ENCODE peak calls at places on chromosomes 13 and 19, in nine cellular contexts. One of them, this sample, is unnamed.

GRCh38 chr19:39677931-39678889 is 22.5 kb downstream of the LGALS16 start:
- DNase-seq in astrocyte of the cerebellum: no peak
- DNase-seq in glutamatergic neuron: no peak
- DNase-seq in K562: no peak
- DNase-seq in body of pancreas: peak; percentile 69
- DNase-seq in H1: no peak
- DNase-seq in ascending aorta: no peak
- DNase-seq in PC-3: peak; percentile 74
- DNase-seq in SK-N-SH: no peak
- DNase-seq in this sample: no peak

GRCh38 chr13:43285891-43286602 is 262.7 kb downstream of the DNAJC15 start:
- DNase-seq in body of pancreas: no peak
- DNase-seq in astrocyte of the cerebellum: peak; percentile 88
- DNase-seq in ascending aorta: no peak
- DNase-seq in K562: no peak
- DNase-seq in PC-3: peak; percentile 33
- DNase-seq in H1: no peak
- DNase-seq in glutamatergic neuron: no peak
- DNase-seq in SK-N-SH: no peak
- DNase-seq in this sample: no peak

GRCh38 chr19:56712609-56713008 is 41.1 kb upstream of the ZNF835 start:
- DNase-seq in K562: no peak
- DNase-seq in H1: no peak
- DNase-seq in PC-3: no peak
- DNase-seq in body of pancreas: no peak
- DNase-seq in SK-N-SH: peak; percentile 52
- DNase-seq in glutamatergic neuron: no peak
- DNase-seq in ascending aorta: no peak
- DNase-seq in astrocyte of the cerebellum: no peak
- DNase-seq in this sample: no peak

GRCh38 chr19:28475525-28475924 is 737.4 kb downstream of the UQCRFS1 start:
- DNase-seq in SK-N-SH: no peak
- DNase-seq in body of pancreas: no peak
- DNase-seq in glutamatergic neuron: no peak
- DNase-seq in H1: no peak
- DNase-seq in astrocyte of the cerebellum: no peak
- DNase-seq in ascending aorta: no peak
- DNase-seq in PC-3: no peak
- DNase-seq in K562: no peak
- DNase-seq in this sample: no peak

GRCh38 chr19:42176990-42177685 is 40.3 kb downstream of the DEDD2 start:
- DNase-seq in ascending aorta: peak; percentile 74
- DNase-seq in K562: peak; percentile 69
- DNase-seq in glutamatergic neuron: peak; percentile 95
- DNase-seq in astrocyte of the cerebellum: peak; percentile 15
- DNase-seq in body of pancreas: peak; percentile 63
- DNase-seq in H1: peak; percentile 87
- DNase-seq in PC-3: peak; percentile 69
- DNase-seq in SK-N-SH: peak; percentile 91
- DNase-seq in this sample: peak; percentile 92

GRCh38 chr19:52945652-52946321 is 16.9 kb downstream of the ZNF816 start:
- DNase-seq in PC-3: no peak
- DNase-seq in SK-N-SH: no peak
- DNase-seq in H1: peak; percentile 66
- DNase-seq in astrocyte of the cerebellum: no peak
- DNase-seq in glutamatergic neuron: no peak
- DNase-seq in K562: no peak
- DNase-seq in body of pancreas: no peak
- DNase-seq in ascending aorta: no peak
- DNase-seq in this sample: no peak

GRCh38 chr13:50389726-50390125 is 374.5 kb downstream of the KCNRG start:
- DNase-seq in ascending aorta: no peak
- DNase-seq in PC-3: no peak
- DNase-seq in astrocyte of the cerebellum: no peak
- DNase-seq in body of pancreas: no peak
- DNase-seq in K562: no peak
- DNase-seq in SK-N-SH: no peak
- DNase-seq in glutamatergic neuron: no peak
- DNase-seq in H1: no peak
- DNase-seq in this sample: peak; percentile 56

GRCh38 chr13:51096131-51096530 is 14.9 kb downstream of the C13orf42 start:
- DNase-seq in K562: no peak
- DNase-seq in SK-N-SH: no peak
- DNase-seq in PC-3: no peak
- DNase-seq in body of pancreas: no peak
- DNase-seq in ascending aorta: no peak
- DNase-seq in H1: peak; percentile 22
- DNase-seq in astrocyte of the cerebellum: no peak
- DNase-seq in glutamatergic neuron: peak; percentile 41
- DNase-seq in this sample: no peak

GRCh38 chr13:43229506-43229905 is 206.1 kb downstream of the DNAJC15 start:
- DNase-seq in ascending aorta: no peak
- DNase-seq in astrocyte of the cerebellum: no peak
- DNase-seq in SK-N-SH: no peak
- DNase-seq in PC-3: peak; percentile 47
- DNase-seq in glutamatergic neuron: no peak
- DNase-seq in body of pancreas: no peak
- DNase-seq in K562: no peak
- DNase-seq in H1: no peak
- DNase-seq in this sample: no peak

GRCh38 chr13:105634059-105634458 is 901.4 kb downstream of the EFNB2 start:
- DNase-seq in K562: no peak
- DNase-seq in ascending aorta: no peak
- DNase-seq in glutamatergic neuron: no peak
- DNase-seq in body of pancreas: no peak
- DNase-seq in astrocyte of the cerebellum: no peak
- DNase-seq in SK-N-SH: no peak
- DNase-seq in H1: no peak
- DNase-seq in PC-3: peak; percentile 16
- DNase-seq in this sample: no peak

GRCh38 chr13:70424428-70424827 is 316.2 kb upstream of the KLHL1 start:
- DNase-seq in SK-N-SH: no peak
- DNase-seq in astrocyte of the cerebellum: no peak
- DNase-seq in PC-3: no peak
- DNase-seq in ascending aorta: no peak
- DNase-seq in H1: peak; percentile 55
- DNase-seq in K562: no peak
- DNase-seq in body of pancreas: peak; percentile 27
- DNase-seq in glutamatergic neuron: no peak
- DNase-seq in this sample: no peak

GRCh38 chr19:46574533-46574932 is 26.6 kb upstream of the CALM3 start:
- DNase-seq in astrocyte of the cerebellum: no peak
- DNase-seq in SK-N-SH: peak; percentile 21
- DNase-seq in glutamatergic neuron: no peak
- DNase-seq in body of pancreas: no peak
- DNase-seq in ascending aorta: no peak
- DNase-seq in K562: no peak
- DNase-seq in H1: no peak
- DNase-seq in PC-3: no peak
- DNase-seq in this sample: peak; percentile 71

GRCh38 chr19:4057913-4058695 is 8.6 kb downstream of the ZBTB7A start:
- DNase-seq in ascending aorta: peak; percentile 95
- DNase-seq in PC-3: peak; percentile 77
- DNase-seq in astrocyte of the cerebellum: no peak
- DNase-seq in body of pancreas: peak; percentile 67
- DNase-seq in glutamatergic neuron: peak; percentile 54
- DNase-seq in H1: no peak
- DNase-seq in SK-N-SH: no peak
- DNase-seq in K562: peak; percentile 82
- DNase-seq in this sample: peak; percentile 78

GRCh38 chr13:89490661-89491060 is 1819.5 kb downstream of the SLITRK5 start:
- DNase-seq in body of pancreas: no peak
- DNase-seq in SK-N-SH: no peak
- DNase-seq in K562: no peak
- DNase-seq in PC-3: no peak
- DNase-seq in astrocyte of the cerebellum: peak; percentile 46
- DNase-seq in glutamatergic neuron: no peak
- DNase-seq in H1: no peak
- DNase-seq in ascending aorta: no peak
- DNase-seq in this sample: no peak

GRCh38 chr19:55014714-55015113 is 23.4 kb downstream of the GP6 start:
- DNase-seq in K562: peak; percentile 12
- DNase-seq in astrocyte of the cerebellum: no peak
- DNase-seq in glutamatergic neuron: no peak
- DNase-seq in H1: no peak
- DNase-seq in SK-N-SH: peak; percentile 50
- DNase-seq in PC-3: peak; percentile 25
- DNase-seq in body of pancreas: no peak
- DNase-seq in ascending aorta: no peak
- DNase-seq in this sample: no peak

GRCh38 chr19:33430674-33431277 is 57.3 kb downstream of the CEBPG start:
- DNase-seq in H1: peak; percentile 88
- DNase-seq in PC-3: peak; percentile 71
- DNase-seq in glutamatergic neuron: peak; percentile 92
- DNase-seq in body of pancreas: peak; percentile 74
- DNase-seq in SK-N-SH: peak; percentile 83
- DNase-seq in K562: peak; percentile 62
- DNase-seq in astrocyte of the cerebellum: peak; percentile 52
- DNase-seq in ascending aorta: no peak
- DNase-seq in this sample: peak; percentile 88

GRCh38 chr19:14081797-14082674 is 3.5 kb downstream of the C19orf67 start:
- DNase-seq in body of pancreas: peak; percentile 62
- DNase-seq in astrocyte of the cerebellum: no peak
- DNase-seq in SK-N-SH: no peak
- DNase-seq in H1: no peak
- DNase-seq in ascending aorta: peak; percentile 77
- DNase-seq in glutamatergic neuron: peak; percentile 51
- DNase-seq in PC-3: peak; percentile 17
- DNase-seq in K562: no peak
- DNase-seq in this sample: peak; percentile 61

GRCh38 chr19:14082675-14082960 is 3.0 kb downstream of the C19orf67 start:
- DNase-seq in K562: no peak
- DNase-seq in PC-3: no peak
- DNase-seq in ascending aorta: no peak
- DNase-seq in astrocyte of the cerebellum: no peak
- DNase-seq in glutamatergic neuron: no peak
- DNase-seq in body of pancreas: no peak
- DNase-seq in H1: no peak
- DNase-seq in SK-N-SH: no peak
- DNase-seq in this sample: no peak

GRCh38 chr19:14078406-14078805 is 5.8 kb downstream of the MISP3 start:
- DNase-seq in body of pancreas: no peak
- DNase-seq in K562: no peak
- DNase-seq in glutamatergic neuron: no peak
- DNase-seq in H1: no peak
- DNase-seq in astrocyte of the cerebellum: no peak
- DNase-seq in SK-N-SH: no peak
- DNase-seq in PC-3: no peak
- DNase-seq in ascending aorta: no peak
- DNase-seq in this sample: no peak

GRCh38 chr19:14085309-14085995 is at the start of gene C19orf67:
- DNase-seq in body of pancreas: no peak
- DNase-seq in ascending aorta: no peak
- DNase-seq in glutamatergic neuron: no peak
- DNase-seq in K562: peak; percentile 63
- DNase-seq in PC-3: no peak
- DNase-seq in H1: peak; percentile 66
- DNase-seq in astrocyte of the cerebellum: no peak
- DNase-seq in SK-N-SH: no peak
- DNase-seq in this sample: no peak

GRCh38 chr19:14080887-14081796 is 4.4 kb downstream of the C19orf67 start:
- DNase-seq in H1: peak; percentile 100
- DNase-seq in ascending aorta: peak; percentile 99
- DNase-seq in body of pancreas: peak; percentile 99
- DNase-seq in K562: peak; percentile 90
- DNase-seq in glutamatergic neuron: peak; percentile 100
- DNase-seq in SK-N-SH: peak; percentile 95
- DNase-seq in PC-3: peak; percentile 100
- DNase-seq in astrocyte of the cerebellum: peak; percentile 99
- DNase-seq in this sample: peak; percentile 98
- TF ChIP-seq CTCF in H1: no peak
- TF ChIP-seq CTCF in ascending aorta: no peak
- TF ChIP-seq CTCF in body of pancreas: peak; percentile 16
- TF ChIP-seq CTCF in K562: no peak
- TF ChIP-seq CTCF in glutamatergic neuron: no peak
- TF ChIP-seq CTCF in SK-N-SH: peak; percentile 7
- TF ChIP-seq CTCF in PC-3: no peak
- TF ChIP-seq CTCF in astrocyte of the cerebellum: no peak
- TF ChIP-seq CTCF in this sample: no peak

GRCh38 chr19:51407631-51408131 is 9.8 kb downstream of the SIGLEC10 start:
- DNase-seq in glutamatergic neuron: no peak
- DNase-seq in ascending aorta: no peak
- DNase-seq in K562: peak; percentile 77
- DNase-seq in H1: no peak
- DNase-seq in PC-3: peak; percentile 63
- DNase-seq in astrocyte of the cerebellum: no peak
- DNase-seq in SK-N-SH: no peak
- DNase-seq in body of pancreas: peak; percentile 21
- DNase-seq in this sample: peak; percentile 64
- TF ChIP-seq CTCF in glutamatergic neuron: peak; percentile 21
- TF ChIP-seq CTCF in ascending aorta: no peak
- TF ChIP-seq CTCF in K562: peak; percentile 88
- TF ChIP-seq CTCF in H1: peak; percentile 77
- TF ChIP-seq CTCF in PC-3: peak; percentile 58
- TF ChIP-seq CTCF in astrocyte of the cerebellum: peak; percentile 24
- TF ChIP-seq CTCF in SK-N-SH: no peak
- TF ChIP-seq CTCF in body of pancreas: peak; percentile 64
- TF ChIP-seq CTCF in this sample: peak; percentile 79

GRCh38 chr13:46679369-46680180 is 117.4 kb downstream of the ESD start:
- DNase-seq in SK-N-SH: peak; percentile 64
- DNase-seq in glutamatergic neuron: no peak
- DNase-seq in K562: no peak
- DNase-seq in body of pancreas: no peak
- DNase-seq in H1: no peak
- DNase-seq in PC-3: no peak
- DNase-seq in astrocyte of the cerebellum: no peak
- DNase-seq in ascending aorta: no peak
- DNase-seq in this sample: no peak
- TF ChIP-seq CTCF in SK-N-SH: peak; percentile 25
- TF ChIP-seq CTCF in glutamatergic neuron: no peak
- TF ChIP-seq CTCF in K562: no peak
- TF ChIP-seq CTCF in body of pancreas: no peak
- TF ChIP-seq CTCF in H1: no peak
- TF ChIP-seq CTCF in PC-3: no peak
- TF ChIP-seq CTCF in astrocyte of the cerebellum: no peak
- TF ChIP-seq CTCF in ascending aorta: no peak
- TF ChIP-seq CTCF in this sample: no peak

DNA sequence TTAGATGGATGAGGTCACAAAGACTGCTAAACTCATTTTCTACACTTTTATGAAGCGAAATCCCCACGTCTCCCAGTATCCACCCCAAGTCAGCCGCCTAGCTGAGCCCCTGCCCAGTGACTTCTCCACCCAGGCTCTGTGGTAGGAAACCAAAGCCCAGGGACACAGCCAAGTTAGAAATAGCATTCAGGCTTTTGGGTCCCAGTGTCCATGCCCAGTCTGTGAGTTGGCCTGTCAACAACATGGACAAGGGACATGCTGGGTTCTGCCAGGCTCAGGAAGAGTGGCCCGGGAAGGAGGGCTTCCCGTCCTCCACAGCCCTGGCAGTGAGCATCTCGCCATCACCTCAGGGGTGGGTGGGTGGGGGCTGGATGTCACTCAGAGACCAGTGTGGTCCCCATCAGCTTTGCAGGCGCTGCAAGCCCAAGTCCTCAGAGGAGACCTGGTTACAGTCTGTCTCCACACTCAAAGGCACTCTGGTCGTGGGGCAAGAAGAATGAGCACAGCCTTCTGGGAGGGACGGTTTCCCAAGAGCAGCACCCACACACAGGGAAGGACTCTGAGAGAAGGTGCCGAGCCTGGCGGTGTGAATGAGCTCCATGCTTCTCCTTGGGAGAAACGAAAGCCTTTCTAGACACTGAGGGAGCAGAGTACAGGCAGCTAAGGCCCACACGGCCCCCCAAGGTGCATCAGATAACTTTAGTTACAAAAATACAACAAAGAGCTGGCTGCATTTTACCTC is 473.8 kb downstream of the FOXO1 start:
- DNase-seq in K562: no peak
- DNase-seq in glutamatergic neuron: no peak
- DNase-seq in ascending aorta: peak; percentile 71
- DNase-seq in body of pancreas: no peak
- DNase-seq in H1: no peak
- DNase-seq in PC-3: no peak
- DNase-seq in SK-N-SH: no peak
- DNase-seq in astrocyte of the cerebellum: no peak
- DNase-seq in this sample: no peak
- TF ChIP-seq CTCF in K562: no peak
- TF ChIP-seq CTCF in glutamatergic neuron: no peak
- TF ChIP-seq CTCF in ascending aorta: no peak
- TF ChIP-seq CTCF in body of pancreas: no peak
- TF ChIP-seq CTCF in H1: no peak
- TF ChIP-seq CTCF in PC-3: no peak
- TF ChIP-seq CTCF in SK-N-SH: no peak
- TF ChIP-seq CTCF in astrocyte of the cerebellum: no peak
- TF ChIP-seq CTCF in this sample: no peak